ENCODE peak calls at places on chromosome 7, in five cellular contexts. M is lower lobe of right lung, S is BJ, E is HepG2, Y is HL-60. G is an unnamed sample.

GRCh38 chr7:12802070-12802469 is 114.6 kb downstream of the ARL4A start:
- DNase-seq in M (no peak), S (no peak), E (no peak), Y (no peak), G (no peak)

GRCh38 chr7:115086146-115086841 is 164.4 kb downstream of the MDFIC start:
- DNase-seq in M (no peak), S (no peak), E (no peak), Y (no peak), G (no peak)

GRCh38 chr7:11539853-11540252 is 292.1 kb downstream of the THSD7A start:
- DNase-seq in M (no peak), S (no peak), E (no peak), Y (no peak), G (no peak)

GRCh38 chr7:140022582-140023211 is 40.1 kb downstream of the PARP12 start:
- DNase-seq in M (no peak), S (no peak), E (no peak), Y (no peak), G (peak; percentile 42)

GRCh38 chr7:27091936-27092752 is 3.7 kb downstream of the HOXA1 start:
- DNase-seq in M (no peak), S (no peak), E (no peak), Y (no peak), G (no peak)

GRCh38 chr7:140982508-140982907 is 32.2 kb downstream of the MRPS33 start:
- DNase-seq in M (no peak), S (no peak), E (no peak), Y (peak; percentile 90), G (no peak)

GRCh38 chr7:93146465-93147127 is 1.6 kb downstream of the SAMD9L start:
- DNase-seq in M (no peak), S (no peak), E (no peak), Y (no peak), G (no peak)

GRCh38 chr7:35255417-35255798 is 1.5 kb upstream of the TBX20 start:
- DNase-seq in M (no peak), S (no peak), E (no peak), Y (no peak), G (no peak)

GRCh38 chr7:121187676-121188075 is 141.1 kb upstream of the WNT16 start:
- DNase-seq in M (no peak), S (peak; percentile 8), E (no peak), Y (no peak), G (peak; percentile 18)

GRCh38 chr7:20744913-20745587 is 41.6 kb downstream of the SP8 start:
- DNase-seq in M (no peak), S (no peak), E (no peak), Y (no peak), G (peak; percentile 4)

GRCh38 chr7:44735403-44736165 is 13.1 kb upstream of the ZMIZ2 start:
- DNase-seq in M (no peak), S (peak; percentile 93), E (peak; percentile 30), Y (no peak), G (peak; percentile 97)

GRCh38 chr7:95470452-95470851 is 15.3 kb upstream of the ASB4 start:
- DNase-seq in M (no peak), S (no peak), E (peak; percentile 82), Y (no peak), G (peak; percentile 75)

GRCh38 chr7:128840326-128841170 is 10.3 kb downstream of the FLNC start:
- DNase-seq in M (no peak), S (no peak), E (no peak), Y (no peak), G (no peak)

GRCh38 chr7:138892016-138892630 is 89.1 kb downstream of the KIAA1549 start:
- DNase-seq in M (no peak), S (no peak), E (no peak), Y (no peak), G (no peak)

GRCh38 chr7:142919656-142920055 is 13.9 kb downstream of the TRPV5 start:
- DNase-seq in M (no peak), S (no peak), E (no peak), Y (no peak), G (no peak)

GRCh38 chr7:134778941-134779740 is at the start of gene CALD1:
- DNase-seq in M (peak; percentile 49), S (peak; percentile 99), E (peak; percentile 78), Y (no peak), G (peak; percentile 99)

GRCh38 chr7:69510114-69510513 is 88.2 kb upstream of the AUTS2 start:
- DNase-seq in M (no peak), S (no peak), E (no peak), Y (no peak), G (no peak)

GRCh38 chr7:40469481-40469880 is 334.7 kb downstream of the SUGCT start:
- DNase-seq in M (no peak), S (peak; percentile 97), E (no peak), Y (no peak), G (peak; percentile 69)

GRCh38 chr7:22124906-22125305 is 179.2 kb upstream of the CDCA7L start:
- DNase-seq in M (no peak), S (no peak), E (no peak), Y (no peak), G (no peak)

GRCh38 chr7:2355079-2356008 is 717 bp downstream of the EIF3B start:
- DNase-seq in M (no peak), S (no peak), E (no peak), Y (peak; percentile 22), G (no peak)

GRCh38 chr7:136617176-136617575 is 251.3 kb upstream of the CHRM2 start:
- DNase-seq in M (no peak), S (peak; percentile 8), E (no peak), Y (no peak), G (no peak)

GRCh38 chr7:14024406-14024805 is 34.9 kb upstream of the ETV1 start:
- DNase-seq in M (no peak), S (no peak), E (no peak), Y (no peak), G (no peak)

GRCh38 chr7:158812684-158813083 is 16.6 kb downstream of the ESYT2 start:
- DNase-seq in M (no peak), S (no peak), E (no peak), Y (no peak), G (no peak)

GRCh38 chr7:92722541-92722940 is 113.8 kb downstream of the CDK6 start:
- DNase-seq in M (no peak), S (no peak), E (no peak), Y (no peak), G (no peak)

GRCh38 chr7:44665531-44666213 is 59.2 kb downstream of the OGDH start:
- DNase-seq in M (no peak), S (no peak), E (no peak), Y (no peak), G (peak; percentile 91)

GRCh38 chr7:142535123-142535779 is 214.0 kb upstream of the PRSS1 start:
- DNase-seq in M (no peak), S (peak; percentile 42), E (peak; percentile 41), Y (peak; percentile 27), G (peak; percentile 88)

GRCh38 chr7:129803546-129804081 is 149.1 kb downstream of the UBE2H start:
- DNase-seq in M (no peak), S (no peak), E (no peak), Y (no peak), G (no peak)

GRCh38 chr7:45573636-45574470 is at the start of gene ADCY1:
- DNase-seq in M (no peak), S (no peak), E (no peak), Y (peak; percentile 10), G (no peak)

GRCh38 chr7:20283997-20284396 is 46.7 kb upstream of the ITGB8 start:
- DNase-seq in M (no peak), S (no peak), E (no peak), Y (no peak), G (no peak)

DNA sequence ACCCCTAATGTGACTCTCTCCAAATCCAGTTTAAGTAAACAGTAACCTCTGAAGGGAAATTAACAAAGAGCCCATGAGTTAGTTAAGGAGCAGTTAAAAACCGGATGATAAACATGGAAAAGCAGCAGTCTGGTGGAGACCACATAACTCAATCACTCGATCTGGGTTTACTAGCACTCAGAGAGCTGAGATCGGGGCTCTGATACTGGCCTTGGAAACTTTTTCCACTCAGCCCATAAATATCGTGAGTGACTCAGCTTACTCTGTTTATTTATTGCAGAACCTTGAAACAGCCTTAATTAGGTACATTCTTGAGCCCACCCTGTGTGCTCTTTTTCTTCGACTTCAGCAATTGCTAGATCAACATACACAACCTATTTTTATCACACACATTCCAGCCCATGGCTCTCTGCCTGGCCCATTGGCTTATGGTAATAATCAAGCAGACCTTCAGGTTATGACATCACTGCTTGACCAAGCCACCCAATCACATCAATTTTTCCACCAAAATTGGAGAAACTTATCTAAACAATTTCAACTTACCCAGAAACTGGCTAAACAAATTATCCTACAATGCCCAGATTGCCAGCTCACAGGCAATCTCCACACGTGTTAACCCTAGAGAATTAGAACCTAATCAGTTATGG is 82.2 kb upstream of the GPR22 start:
- DNase-seq in M (no peak), S (peak; percentile 92), E (no peak), Y (no peak), G (peak; percentile 83)
- TF ChIP-seq CTCF in M (no peak), S (no peak), E (no peak), Y (no peak), G (no peak)

DNA sequence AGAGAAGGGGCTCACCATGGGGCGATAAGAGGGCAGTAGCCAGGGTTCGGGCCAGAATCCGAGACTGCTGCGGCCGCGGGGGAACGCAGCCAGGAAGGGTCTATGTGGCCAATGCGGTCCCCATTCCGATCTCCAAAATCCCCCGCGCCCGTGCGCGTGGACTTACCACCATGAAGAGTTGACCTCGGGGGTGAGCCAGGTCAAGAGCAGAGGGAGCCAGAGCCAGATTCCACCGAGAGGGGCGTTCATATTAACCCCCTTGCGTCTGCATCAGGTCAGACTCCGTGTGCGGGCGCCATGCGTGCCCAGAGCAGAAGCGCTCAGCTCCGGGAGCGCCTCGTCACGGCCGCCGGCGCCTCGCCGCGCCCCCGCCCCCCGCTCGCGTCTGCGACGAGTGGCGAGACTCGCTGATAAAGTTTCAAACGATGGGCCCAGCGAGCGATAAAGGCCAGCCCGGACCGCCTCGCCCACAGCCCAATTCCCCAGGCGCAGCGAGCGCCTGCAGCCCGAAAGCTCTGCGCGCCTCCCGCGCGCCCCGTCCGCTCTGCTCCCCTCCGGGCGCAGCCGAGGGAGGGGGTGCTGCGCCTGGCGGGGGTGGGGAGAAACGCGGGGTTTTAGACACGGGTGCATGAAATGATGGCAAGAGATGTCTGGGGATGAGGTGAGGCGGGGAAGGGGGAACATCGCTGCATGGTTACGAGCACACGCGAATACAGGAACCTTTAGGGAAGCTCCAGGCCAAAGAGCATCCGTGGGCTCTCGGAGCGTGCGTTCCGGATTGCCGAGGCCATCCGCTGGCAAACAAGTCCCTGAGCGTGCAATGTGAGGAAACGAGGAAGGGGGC is at the start of gene WNT2:
- DNase-seq in M (no peak), S (no peak), E (no peak), Y (no peak), G (peak; percentile 62)
- H3K4me3 ChIP-seq in M (peak within 1 kb of the TSS; percentile 53), S (peak within 1 kb of the TSS; percentile 45), E (no peak within 1 kb of the TSS), Y (no peak within 1 kb of the TSS), G (peak within 1 kb of the TSS; percentile 45)

GRCh38 chr7:6628045-6628444 is 9.1 kb upstream of the ZNF316 start:
- DNase-seq in M (no peak), S (no peak), E (no peak), Y (no peak), G (no peak)
- TF ChIP-seq CTCF in M (no peak), S (no peak), E (no peak), Y (no peak), G (no peak)

GRCh38 chr7:105268511-105269392 is 120.0 kb downstream of the SRPK2 start:
- DNase-seq in M (no peak), S (no peak), E (peak; percentile 13), Y (peak; percentile 21), G (peak; percentile 77)

GRCh38 chr7:105264707-105265106 is 124.0 kb downstream of the SRPK2 start:
- DNase-seq in M (no peak), S (no peak), E (no peak), Y (no peak), G (no peak)

GRCh38 chr7:105268056-105268455 is 120.7 kb downstream of the SRPK2 start:
- DNase-seq in M (no peak), S (no peak), E (no peak), Y (no peak), G (peak; percentile 49)

GRCh38 chr7:105269397-105269796 is 119.3 kb downstream of the SRPK2 start:
- DNase-seq in M (no peak), S (no peak), E (no peak), Y (no peak), G (no peak)

GRCh38 chr7:105267244-105267643 is 121.5 kb downstream of the SRPK2 start:
- DNase-seq in M (no peak), S (no peak), E (no peak), Y (no peak), G (no peak)
- H3K4me3 ChIP-seq in M (peak overlapping the region; percentile 55), S (no peak overlapping the region), E (no peak overlapping the region), Y (no peak overlapping the region), G (no peak overlapping the region)

G was measured in astrocyte of the spinal cord.